ENCODE peak calls at places on chromosomes 11 and 22, in ten cellular contexts. Y is body of pancreas, G is heart left ventricle, U is A549, T is A673, S is mesenchymal stem cell, I is cardiac muscle cell, F is neural progenitor cell, Q is endothelial cell of umbilical vein, L is SJSA1. C is an unnamed sample.
A peak's percentile ranks its signal among the peaks of the same experiment; 100 is the strongest.

GRCh38 chr11:1310772-1311468 is 1.5 kb upstream of the TOLLIP start:
- DNase-seq in Y (no peak), G (no peak), U (no peak), T (no peak), S (no peak), I (no peak), F (no peak), Q (no peak), L (no peak), C (no peak)

GRCh38 chr22:21961886-21962654 is 9.4 kb upstream of the PPM1F start:
- DNase-seq in Y (no peak), G (no peak), U (no peak), T (no peak), S (peak; percentile 22), I (peak; percentile 20), F (no peak), Q (no peak), L (no peak), C (no peak)

GRCh38 chr11:88520391-88520790 is 182.9 kb upstream of the CTSC start:
- DNase-seq in Y (no peak), G (no peak), U (no peak), T (no peak), S (peak; percentile 45), I (peak; percentile 46), F (no peak), Q (no peak), L (no peak), C (no peak)

GRCh38 chr11:65646921-65647701 is 9.2 kb downstream of the SIPA1 start:
- DNase-seq in Y (peak; percentile 69), G (no peak), U (peak; percentile 67), T (peak; percentile 57), S (peak; percentile 34), I (peak; percentile 35), F (peak; percentile 57), Q (peak; percentile 66), L (no peak), C (no peak)

GRCh38 chr11:125174057-125174456 is 9.5 kb downstream of the PKNOX2 start:
- DNase-seq in Y (no peak), G (no peak), U (no peak), T (no peak), S (no peak), I (no peak), F (no peak), Q (no peak), L (no peak), C (no peak)

GRCh38 chr22:31637938-31638618 is 23.9 kb downstream of the PISD start:
- DNase-seq in Y (no peak), G (peak; percentile 59), U (no peak), T (no peak), S (peak; percentile 51), I (peak; percentile 54), F (no peak), Q (peak; percentile 25), L (no peak), C (no peak)

GRCh38 chr22:40036591-40037225 is 42.0 kb downstream of the FAM83F start:
- DNase-seq in Y (peak; percentile 68), G (peak; percentile 41), U (peak; percentile 69), T (peak; percentile 78), S (peak; percentile 75), I (peak; percentile 85), F (peak; percentile 88), Q (peak; percentile 69), L (peak; percentile 45), C (no peak)

GRCh38 chr11:118045191-118045590 is 31.7 kb upstream of the TMPRSS4 start:
- DNase-seq in Y (no peak), G (no peak), U (no peak), T (no peak), S (no peak), I (no peak), F (no peak), Q (no peak), L (no peak), C (no peak)

GRCh38 chr11:69080361-69080973 is 31.7 kb downstream of the TPCN2 start:
- DNase-seq in Y (no peak), G (no peak), U (no peak), T (no peak), S (peak; percentile 30), I (peak; percentile 16), F (no peak), Q (no peak), L (peak; percentile 86), C (no peak)

GRCh38 chr22:46652081-46652929 is 32.1 kb downstream of the GRAMD4 start:
- DNase-seq in Y (no peak), G (peak; percentile 79), U (no peak), T (no peak), S (peak; percentile 15), I (peak; percentile 59), F (no peak), Q (peak; percentile 26), L (peak; percentile 19), C (no peak)

GRCh38 chr11:46456269-46456668 is 64.7 kb upstream of the CHRM4 start:
- DNase-seq in Y (no peak), G (no peak), U (no peak), T (no peak), S (no peak), I (no peak), F (peak; percentile 40), Q (no peak), L (no peak), C (no peak)

GRCh38 chr22:49957826-49958461 is 2.6 kb upstream of the PIM3 start:
- DNase-seq in Y (no peak), G (no peak), U (no peak), T (no peak), S (no peak), I (no peak), F (no peak), Q (no peak), L (no peak), C (no peak)

GRCh38 chr11:133832096-133833081 is 12.9 kb downstream of the SPATA19 start:
- DNase-seq in Y (no peak), G (no peak), U (no peak), T (no peak), S (no peak), I (no peak), F (no peak), Q (no peak), L (no peak), C (no peak)

GRCh38 chr22:44916281-44917231 is 93.2 kb downstream of the PHF21B start:
- DNase-seq in Y (no peak), G (no peak), U (no peak), T (no peak), S (no peak), I (no peak), F (no peak), Q (no peak), L (no peak), C (no peak)

GRCh38 chr22:44378380-44378779 is 65.6 kb upstream of the SHISAL1 start:
- DNase-seq in Y (no peak), G (no peak), U (no peak), T (no peak), S (no peak), I (no peak), F (no peak), Q (no peak), L (no peak), C (no peak)

GRCh38 chr11:41281131-41281742 is 178.2 kb downstream of the LRRC4C start:
- DNase-seq in Y (no peak), G (no peak), U (no peak), T (peak; percentile 78), S (peak; percentile 13), I (no peak), F (no peak), Q (no peak), L (peak; percentile 9), C (no peak)

GRCh38 chr11:28241760-28242159 is 133.6 kb downstream of the METTL15 start:
- DNase-seq in Y (no peak), G (no peak), U (no peak), T (no peak), S (no peak), I (no peak), F (no peak), Q (no peak), L (no peak), C (no peak)
- H3K4me1 ChIP-seq in Y (no peaks in the 10 kb centered on the region), G (no peaks in the 10 kb centered on the region), U (no peaks in the 10 kb centered on the region), T (no peaks in the 10 kb centered on the region), S (peaks cover 2% of the 10 kb centered on the region), I (peaks cover 16% of the 10 kb centered on the region), F (no peaks in the 10 kb centered on the region), Q (no peaks in the 10 kb centered on the region), L (no peaks in the 10 kb centered on the region), C (peaks cover 6% of the 10 kb centered on the region)

DNA sequence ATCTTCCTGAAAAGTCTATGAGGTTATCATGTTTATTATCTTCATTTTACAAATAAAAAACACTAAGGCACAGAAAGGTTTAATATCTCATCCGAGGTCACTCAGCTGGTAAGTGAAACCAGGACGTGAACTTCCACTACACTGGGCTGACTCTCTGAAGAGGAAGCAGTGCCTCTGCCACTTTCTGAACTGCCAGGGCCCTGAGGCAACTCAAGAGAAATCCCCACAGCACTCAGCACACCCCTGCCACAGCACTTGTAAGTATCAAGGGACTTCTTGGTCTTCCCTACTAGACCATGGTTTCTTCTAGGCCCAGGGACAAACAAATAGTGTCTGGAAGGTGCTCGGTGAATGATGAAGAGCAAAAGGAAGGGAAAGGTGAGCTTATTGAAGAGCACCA is 49.7 kb downstream of the RPL27A start:
- DNase-seq in Y (no peak), G (no peak), U (no peak), T (no peak), S (peak; percentile 33), I (no peak), F (no peak), Q (peak; percentile 42), L (no peak), C (no peak)
- H3K4me3 ChIP-seq in Y (no peak overlapping the region), G (no peak overlapping the region), U (no peak overlapping the region), T (no peak overlapping the region), S (no peak overlapping the region), I (no peak overlapping the region), F (no peak overlapping the region), Q (no peak overlapping the region), L (no peak overlapping the region), C (no peak overlapping the region)

DNA sequence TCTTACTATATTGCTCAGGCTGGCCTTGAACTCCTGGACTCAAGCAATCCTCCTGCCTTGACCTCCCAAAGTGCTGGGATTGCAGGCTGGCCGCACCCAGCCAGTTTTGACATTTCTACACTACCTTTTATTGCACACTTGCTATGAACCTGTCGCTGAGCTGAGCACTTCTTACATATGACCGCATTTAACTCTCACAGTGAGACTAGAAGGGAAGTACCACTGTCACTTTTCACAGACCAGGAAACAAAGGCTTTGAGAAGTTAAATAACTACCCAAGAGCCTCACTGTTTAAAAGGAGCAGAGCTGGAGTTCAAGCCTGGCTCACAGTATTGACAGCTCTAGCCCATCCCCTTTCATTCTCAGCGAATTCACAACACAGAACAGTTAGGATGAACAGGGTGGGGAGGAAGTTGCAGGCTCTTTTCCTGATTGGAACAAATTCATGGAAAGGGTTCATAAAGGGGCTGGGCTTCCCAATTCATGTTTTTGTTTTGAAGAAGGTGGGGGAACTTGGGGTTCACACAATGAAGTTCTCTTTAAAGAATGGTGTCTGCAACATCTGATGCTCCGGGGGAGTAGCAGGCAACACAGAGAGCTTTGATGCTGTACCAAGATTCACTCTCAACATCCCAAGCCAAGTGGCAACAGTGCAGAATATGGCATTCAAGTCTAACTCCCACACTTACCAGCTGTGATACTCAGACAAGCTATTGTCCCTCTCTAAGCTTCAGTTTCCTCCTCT is 17.1 kb downstream of the SCGB1A1 start:
- DNase-seq in Y (no peak), G (no peak), U (no peak), T (no peak), S (no peak), I (no peak), F (no peak), Q (no peak), L (no peak), C (no peak)
- H3K27ac ChIP-seq in Y (no peak overlapping the region), G (peak overlapping the region; percentile 46), U (no peak overlapping the region), T (no peak overlapping the region), S (no peak overlapping the region), I (no peak overlapping the region), F (no peak overlapping the region), Q (no peak overlapping the region), L (no peak overlapping the region), C (no peak overlapping the region)

GRCh38 chr22:37678372-37678771 is 2.9 kb downstream of the LGALS1 start:
- DNase-seq in Y (no peak), G (no peak), U (no peak), T (no peak), S (no peak), I (no peak), F (no peak), Q (no peak), L (no peak), C (no peak)
- H3K4me1 ChIP-seq in Y (peaks cover 42% of the 10 kb centered on the region), G (peaks cover 29% of the 10 kb centered on the region), U (peaks cover 33% of the 10 kb centered on the region), T (peaks cover 24% of the 10 kb centered on the region), S (peaks cover 36% of the 10 kb centered on the region), I (peaks cover 3% of the 10 kb centered on the region), F (no peaks in the 10 kb centered on the region), Q (peaks cover 9% of the 10 kb centered on the region), L (peaks cover 35% of the 10 kb centered on the region), C (peaks cover 23% of the 10 kb centered on the region)

C was measured in thoracic aorta.